ENCODE peak calls at places on chromosomes 11 and 22, in four cellular contexts. One of them, this sample, is unnamed.

GRCh38 chr22:47515384-47516125 is 753.1 kb downstream of the TBC1D22A start:
- DNase-seq in CD8-positive, alpha-beta memory T cell: no peak
- DNase-seq in IMR-90: no peak
- DNase-seq in A549: no peak
- DNase-seq in this sample: no peak

GRCh38 chr22:28341001-28341400 is 338.6 kb downstream of the TTC28 start:
- DNase-seq in CD8-positive, alpha-beta memory T cell: no peak
- DNase-seq in IMR-90: peak
- DNase-seq in A549: no peak
- DNase-seq in this sample: no peak

GRCh38 chr11:76209671-76209955 is 3.3 kb upstream of the WNT11 start:
- DNase-seq in CD8-positive, alpha-beta memory T cell: no peak
- DNase-seq in IMR-90: no peak
- DNase-seq in A549: no peak
- DNase-seq in this sample: no peak

GRCh38 chr11:1049911-1050580 is 13.5 kb upstream of the MUC6 start:
- DNase-seq in CD8-positive, alpha-beta memory T cell: no peak
- DNase-seq in IMR-90: no peak
- DNase-seq in A549: no peak
- DNase-seq in this sample: no peak

GRCh38 chr22:39818050-39818449 is 75.5 kb downstream of the ENTHD1 start:
- DNase-seq in CD8-positive, alpha-beta memory T cell: no peak
- DNase-seq in IMR-90: peak
- DNase-seq in A549: no peak
- DNase-seq in this sample: no peak

GRCh38 chr22:20783844-20784723 is 10.2 kb downstream of the SERPIND1 start:
- DNase-seq in CD8-positive, alpha-beta memory T cell: no peak
- DNase-seq in IMR-90: peak
- DNase-seq in A549: peak
- DNase-seq in this sample: no peak

GRCh38 chr11:62715150-62716130 is 8.0 kb downstream of the GNG3 start:
- DNase-seq in CD8-positive, alpha-beta memory T cell: no peak
- DNase-seq in IMR-90: no peak
- DNase-seq in A549: no peak
- DNase-seq in this sample: no peak

GRCh38 chr11:100602716-100603115 is 84.4 kb upstream of the ARHGAP42 start:
- DNase-seq in CD8-positive, alpha-beta memory T cell: no peak
- DNase-seq in IMR-90: no peak
- DNase-seq in A549: no peak
- DNase-seq in this sample: no peak

GRCh38 chr11:36500315-36500721 is 9.8 kb downstream of the TRAF6 start:
- DNase-seq in CD8-positive, alpha-beta memory T cell: no peak
- DNase-seq in IMR-90: peak
- DNase-seq in A549: peak
- DNase-seq in this sample: no peak

GRCh38 chr11:114196994-114197702 is 99.1 kb upstream of the NNMT start:
- DNase-seq in CD8-positive, alpha-beta memory T cell: no peak
- DNase-seq in IMR-90: no peak
- DNase-seq in A549: no peak
- DNase-seq in this sample: no peak

DNA sequence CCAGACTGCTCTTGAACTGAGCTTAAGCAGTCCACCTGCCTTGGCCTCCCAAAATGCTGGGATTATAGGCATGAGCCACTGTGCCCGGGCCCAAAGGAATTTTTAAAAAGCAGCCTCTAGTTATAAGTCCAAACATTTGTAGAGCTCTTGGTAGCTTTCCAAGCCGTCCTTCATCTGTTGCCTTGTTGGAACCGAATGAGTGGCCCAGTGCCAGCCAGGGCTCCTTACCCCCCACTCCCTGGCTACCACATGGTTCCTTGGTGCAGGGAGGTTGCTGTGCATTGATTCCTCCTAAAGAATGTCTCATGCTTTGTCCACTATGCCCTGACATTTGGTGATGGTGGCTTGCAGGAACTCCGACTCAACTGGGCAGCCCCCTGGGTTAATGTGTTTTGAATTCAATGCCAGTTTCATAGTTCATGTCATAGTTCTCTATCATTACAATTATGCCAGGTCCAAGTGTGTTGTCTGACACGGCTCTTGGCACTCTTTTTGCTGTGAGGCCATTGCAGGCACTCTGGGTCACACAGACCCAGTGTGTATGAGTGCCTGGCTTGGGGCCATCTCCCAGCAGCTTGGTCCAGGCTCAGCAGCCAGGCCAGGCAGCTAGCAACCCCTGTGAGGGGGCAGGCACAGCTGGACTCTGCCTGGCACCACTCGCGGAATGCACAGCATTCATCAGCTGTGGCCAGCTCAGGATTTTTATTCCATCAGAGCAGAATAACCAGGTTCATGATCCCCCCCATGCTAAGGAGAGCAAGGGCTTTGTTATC is 13.3 kb upstream of the MICALL1 start:
- DNase-seq in CD8-positive, alpha-beta memory T cell: no peak
- DNase-seq in IMR-90: no peak
- DNase-seq in A549: no peak
- DNase-seq in this sample: peak
- H3K27ac ChIP-seq in CD8-positive, alpha-beta memory T cell: no peak
- H3K27ac ChIP-seq in IMR-90: no peak
- H3K27ac ChIP-seq in A549: no peak
- H3K27ac ChIP-seq in this sample: peak

GRCh38 chr11:47595029-47595428 is 818 bp upstream of the C1QTNF4 start:
- DNase-seq in CD8-positive, alpha-beta memory T cell: no peak
- DNase-seq in IMR-90: no peak
- DNase-seq in A549: no peak
- DNase-seq in this sample: peak

GRCh38 chr11:47595967-47596366 is 1.8 kb upstream of the C1QTNF4 start:
- DNase-seq in CD8-positive, alpha-beta memory T cell: no peak
- DNase-seq in IMR-90: no peak
- DNase-seq in A549: no peak
- DNase-seq in this sample: no peak

GRCh38 chr11:47593934-47594855 is at the start of gene C1QTNF4:
- DNase-seq in CD8-positive, alpha-beta memory T cell: no peak
- DNase-seq in IMR-90: no peak
- DNase-seq in A549: no peak
- DNase-seq in this sample: no peak

GRCh38 chr11:47603295-47603694 is 9.1 kb upstream of the C1QTNF4 start:
- DNase-seq in CD8-positive, alpha-beta memory T cell: no peak
- DNase-seq in IMR-90: peak
- DNase-seq in A549: no peak
- DNase-seq in this sample: no peak

GRCh38 chr11:47599821-47600377 is 5.7 kb upstream of the C1QTNF4 start:
- DNase-seq in CD8-positive, alpha-beta memory T cell: no peak
- DNase-seq in IMR-90: no peak
- DNase-seq in A549: no peak
- DNase-seq in this sample: no peak
- H3K27ac ChIP-seq in CD8-positive, alpha-beta memory T cell: no peak
- H3K27ac ChIP-seq in IMR-90: no peak
- H3K27ac ChIP-seq in A549: no peak
- H3K27ac ChIP-seq in this sample: no peak

GRCh38 chr11:71206186-71206585 is 46.2 kb downstream of the SHANK2 start:
- DNase-seq in CD8-positive, alpha-beta memory T cell: no peak
- DNase-seq in IMR-90: peak
- DNase-seq in A549: no peak
- DNase-seq in this sample: no peak
- H3K27ac ChIP-seq in CD8-positive, alpha-beta memory T cell: no peak
- H3K27ac ChIP-seq in IMR-90: peak
- H3K27ac ChIP-seq in A549: no peak
- H3K27ac ChIP-seq in this sample: no peak

GRCh38 chr11:130159139-130159538 is 443 bp upstream of the ST14 start:
- DNase-seq in CD8-positive, alpha-beta memory T cell: no peak
- DNase-seq in IMR-90: no peak
- DNase-seq in A549: no peak
- DNase-seq in this sample: no peak
- H3K27ac ChIP-seq in CD8-positive, alpha-beta memory T cell: no peak
- H3K27ac ChIP-seq in IMR-90: no peak
- H3K27ac ChIP-seq in A549: no peak
- H3K27ac ChIP-seq in this sample: no peak

GRCh38 chr22:42895541-42895981 is 38.5 kb upstream of the ARFGAP3 start:
- DNase-seq in CD8-positive, alpha-beta memory T cell: no peak
- DNase-seq in IMR-90: no peak
- DNase-seq in A549: no peak
- DNase-seq in this sample: peak

GRCh38 chr22:42897960-42898359 is 40.9 kb upstream of the ARFGAP3 start:
- DNase-seq in CD8-positive, alpha-beta memory T cell: no peak
- DNase-seq in IMR-90: no peak
- DNase-seq in A549: no peak
- DNase-seq in this sample: no peak

GRCh38 chr22:42893366-42894150 is 36.5 kb upstream of the ARFGAP3 start:
- DNase-seq in CD8-positive, alpha-beta memory T cell: no peak
- DNase-seq in IMR-90: no peak
- DNase-seq in A549: no peak
- DNase-seq in this sample: no peak

GRCh38 chr22:42892571-42893316 is 35.7 kb upstream of the ARFGAP3 start:
- DNase-seq in CD8-positive, alpha-beta memory T cell: no peak
- DNase-seq in IMR-90: no peak
- DNase-seq in A549: no peak
- DNase-seq in this sample: peak

GRCh38 chr22:42895087-42895486 is 38.0 kb upstream of the ARFGAP3 start:
- DNase-seq in CD8-positive, alpha-beta memory T cell: peak
- DNase-seq in IMR-90: no peak
- DNase-seq in A549: no peak
- DNase-seq in this sample: no peak
- H3K27ac ChIP-seq in CD8-positive, alpha-beta memory T cell: peak
- H3K27ac ChIP-seq in IMR-90: no peak
- H3K27ac ChIP-seq in A549: no peak
- H3K27ac ChIP-seq in this sample: peak